ENCODE peak calls at places on chromosome 4, in six cellular contexts. S is GM06990; M is neural progenitor cell; I is nucleus accumbens; Z is Right ventricle myocardium superior; X is activated T-cell treated with anti-CD3 and anti-CD28 coated beads, Interleukin-2, amount 50 U/mL, for 24 hours. W is an unnamed sample.

GRCh38 chr4:5784960-5785611 is 74.1 kb downstream of the EVC start:
- DNase-seq in S (no peak), M (peak), Z (peak), I (no peak), X (no peak), W (no peak)

GRCh38 chr4:8015512-8015911 is 75.9 kb upstream of the AFAP1 start:
- DNase-seq in M (no peak), Z (no peak), I (peak), S (no peak), X (no peak), W (no peak)

GRCh38 chr4:53196195-53196641 is 169.6 kb downstream of the SCFD2 start:
- DNase-seq in Z (no peak), M (no peak), X (no peak), I (no peak), S (no peak), W (no peak)

GRCh38 chr4:102780476-102781144 is 19.8 kb upstream of the MANBA start:
- DNase-seq in S (no peak), Z (no peak), I (no peak), M (no peak), X (no peak), W (no peak)

GRCh38 chr4:100489316-100489715 is 28.5 kb downstream of the EMCN start:
- DNase-seq in S (no peak), Z (no peak), M (no peak), X (no peak), I (no peak), W (no peak)

GRCh38 chr4:99642725-99643489 is 14.7 kb downstream of the C4orf54 start:
- DNase-seq in I (no peak), Z (peak), M (no peak), S (no peak), X (no peak), W (no peak)

GRCh38 chr4:143337600-143338287 is 1.1 kb downstream of the GAB1 start:
- DNase-seq in I (peak), S (no peak), M (peak), Z (peak), X (peak), W (no peak)

GRCh38 chr4:169314906-169315305 is 44.1 kb upstream of the SH3RF1 start:
- DNase-seq in S (no peak), M (no peak), X (no peak), Z (peak), I (no peak), W (no peak)

GRCh38 chr4:17173300-17173699 is 274.9 kb upstream of the LDB2 start:
- DNase-seq in Z (no peak), X (no peak), S (no peak), M (peak), I (no peak), W (peak)

GRCh38 chr4:54837576-54838140 is 179.9 kb downstream of the KIT start:
- DNase-seq in Z (no peak), I (no peak), X (no peak), M (no peak), S (no peak), W (no peak)

GRCh38 chr4:148643851-148644250 is 201.6 kb upstream of the NR3C2 start:
- DNase-seq in M (no peak), X (no peak), S (no peak), Z (no peak), I (no peak), W (no peak)

GRCh38 chr4:128424524-128425195 is 137.0 kb upstream of the PGRMC2 start:
- DNase-seq in X (no peak), M (no peak), I (no peak), S (no peak), Z (no peak), W (no peak)

GRCh38 chr4:40731792-40732245 is 17.9 kb upstream of the NSUN7 start:
- DNase-seq in I (no peak), X (no peak), S (no peak), Z (no peak), M (no peak), W (no peak)

GRCh38 chr4:18593297-18594002 is 571.9 kb upstream of the LCORL start:
- DNase-seq in I (peak), S (peak), X (no peak), Z (no peak), M (peak), W (peak)

GRCh38 chr4:129233691-129234090 is 137.7 kb downstream of the C4orf33 start:
- DNase-seq in X (no peak), Z (no peak), M (no peak), S (no peak), I (no peak), W (no peak)

W was measured in H1.